ENCODE peak calls at places on chromosomes 3 and 15, in four cellular contexts. G, E, S and U are unnamed samples.

GRCh38 chr3:152719264-152719663 is 115.7 kb upstream of the P2RY1 start:
- DNase-seq in G (no peak), E (peak; percentile 49), S (no peak), U (no peak)

GRCh38 chr3:41265823-41266273 is 66.5 kb downstream of the CTNNB1 start:
- DNase-seq in G (no peak), E (peak; percentile 95), S (no peak), U (no peak)

GRCh38 chr3:66486646-66487045 is 14.2 kb downstream of the LRIG1 start:
- DNase-seq in G (no peak), E (peak; percentile 92), S (no peak), U (peak; percentile 60)

GRCh38 chr3:128009952-128010846 is 42.0 kb upstream of the SEC61A1 start:
- DNase-seq in G (no peak), E (peak; percentile 12), S (no peak), U (peak; percentile 42)

GRCh38 chr3:64074091-64074490 is 50.8 kb upstream of the PSMD6 start:
- DNase-seq in G (no peak), E (no peak), S (no peak), U (no peak)

GRCh38 chr3:177618873-177619771 is 421.8 kb upstream of the TBL1XR1 start:
- DNase-seq in G (no peak), E (peak; percentile 86), S (no peak), U (no peak)

GRCh38 chr3:56862352-56863062 is 60.8 kb upstream of the ARHGEF3 start:
- DNase-seq in G (no peak), E (peak; percentile 96), S (peak; percentile 5), U (peak; percentile 47)

GRCh38 chr15:67107014-67107812 is 41.8 kb downstream of the SMAD3 start:
- DNase-seq in G (peak; percentile 62), E (peak; percentile 100), S (peak; percentile 40), U (peak; percentile 96)

GRCh38 chr3:186315581-186316354 is 46.3 kb downstream of the DGKG start:
- DNase-seq in G (no peak), E (peak; percentile 97), S (no peak), U (no peak)
- H3K4me3 ChIP-seq in G (no peak overlapping the region), E (no peak overlapping the region), S (no peak overlapping the region), U (no peak overlapping the region)

DNA sequence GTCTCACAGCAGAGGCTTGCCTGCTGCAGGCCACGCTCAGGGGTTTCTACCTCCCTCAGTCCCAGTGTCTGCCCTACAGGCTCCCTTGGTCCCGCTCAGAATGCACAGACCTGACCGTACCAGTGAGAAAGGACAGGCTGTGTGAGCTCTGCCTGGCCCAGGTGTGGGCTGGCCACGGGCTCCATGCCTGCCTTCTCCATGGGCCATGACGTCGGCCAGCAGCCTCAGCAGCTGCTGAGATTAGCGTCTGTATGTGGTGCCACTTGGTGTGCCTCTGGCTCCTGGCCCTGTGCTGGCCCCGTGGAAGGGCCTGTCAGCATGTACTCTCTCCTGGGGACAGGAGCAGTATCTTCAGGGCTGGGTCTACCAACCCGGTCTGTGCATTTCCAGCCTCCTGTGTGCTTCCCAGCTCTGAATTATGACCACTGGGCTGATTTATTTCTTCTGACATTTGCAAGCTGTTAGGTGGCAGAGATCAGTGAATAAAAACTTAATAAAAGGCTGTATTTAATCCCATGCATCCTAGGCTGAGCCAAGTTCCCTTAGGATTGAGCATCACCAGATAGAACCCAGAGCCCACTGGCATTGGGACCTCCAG is 25.7 kb downstream of the KLF13 start:
- DNase-seq in G (peak; percentile 90), E (peak; percentile 17), S (no peak), U (no peak)
- H3K4me3 ChIP-seq in G (peak overlapping the region; percentile 17), E (no peak overlapping the region), S (peak overlapping the region; percentile 24), U (no peak overlapping the region)

GRCh38 chr3:55481067-55481917 is 5.8 kb downstream of the WNT5A start:
- DNase-seq in G (peak; percentile 38), E (peak; percentile 80), S (no peak), U (peak; percentile 71)
- H3K4me3 ChIP-seq in G (peak overlapping the region; percentile 40), E (peak overlapping the region; percentile 70), S (no peak overlapping the region), U (peak overlapping the region; percentile 68)

GRCh38 chr3:14524920-14525660 is 15.1 kb downstream of the GRIP2 start:
- DNase-seq in G (peak; percentile 15), E (no peak), S (no peak), U (no peak)
- H3K4me3 ChIP-seq in G (no peak overlapping the region), E (no peak overlapping the region), S (no peak overlapping the region), U (no peak overlapping the region)